ENCODE peak calls at places on chromosomes 7 and 10, in six cellular contexts. D, E, U, F, W and A are unnamed samples.

GRCh38 chr10:30270247-30270646 is 78.8 kb downstream of the MTPAP start:
- DNase-seq in F (no peak), E (peak), W (no peak), D (no peak), U (peak), A (no peak)

GRCh38 chr10:121288011-121288410 is 310.2 kb downstream of the FGFR2 start:
- DNase-seq in F (no peak), W (no peak), E (no peak), D (no peak), U (no peak), A (peak)

GRCh38 chr10:58990693-58991092 is 185.8 kb upstream of the PHYHIPL start:
- DNase-seq in E (no peak), F (no peak), U (no peak), W (no peak), D (no peak), A (no peak)

GRCh38 chr10:68154211-68154497 is 44.9 kb downstream of the MYPN start:
- DNase-seq in F (peak), U (peak), W (peak), E (no peak), D (peak), A (no peak)

GRCh38 chr7:116522247-116522646 is 2.6 kb upstream of the CAV1 start:
- DNase-seq in E (peak), W (no peak), U (peak), F (no peak), D (no peak), A (no peak)

GRCh38 chr10:121891103-121891502 is 36.7 kb downstream of the ATE1 start:
- DNase-seq in F (peak), D (no peak), E (no peak), W (no peak), U (no peak), A (no peak)

GRCh38 chr7:68256295-68256694 is 1259.7 kb downstream of the TYW1 start:
- DNase-seq in D (no peak), W (no peak), F (no peak), U (no peak), E (no peak), A (no peak)

GRCh38 chr7:66211429-66211828 is 6.3 kb downstream of the TPST1 start:
- DNase-seq in F (no peak), D (no peak), U (peak), E (no peak), W (no peak), A (no peak)

GRCh38 chr10:55629792-55630490 is 731.1 kb downstream of the ZWINT start:
- DNase-seq in D (peak), F (peak), U (peak), E (peak), W (peak), A (no peak)

GRCh38 chr7:1526271-1526754 is 4.2 kb upstream of the MAFK start:
- DNase-seq in U (peak), F (no peak), W (no peak), D (no peak), E (peak), A (no peak)

GRCh38 chr7:41045556-41046123 is 657.2 kb downstream of the INHBA start:
- DNase-seq in F (peak), E (peak), D (peak), U (no peak), W (no peak), A (no peak)

GRCh38 chr10:26621889-26622681 is 75.4 kb upstream of the PDSS1 start:
- DNase-seq in W (no peak), E (peak), F (peak), U (peak), D (peak), A (no peak)

DNA sequence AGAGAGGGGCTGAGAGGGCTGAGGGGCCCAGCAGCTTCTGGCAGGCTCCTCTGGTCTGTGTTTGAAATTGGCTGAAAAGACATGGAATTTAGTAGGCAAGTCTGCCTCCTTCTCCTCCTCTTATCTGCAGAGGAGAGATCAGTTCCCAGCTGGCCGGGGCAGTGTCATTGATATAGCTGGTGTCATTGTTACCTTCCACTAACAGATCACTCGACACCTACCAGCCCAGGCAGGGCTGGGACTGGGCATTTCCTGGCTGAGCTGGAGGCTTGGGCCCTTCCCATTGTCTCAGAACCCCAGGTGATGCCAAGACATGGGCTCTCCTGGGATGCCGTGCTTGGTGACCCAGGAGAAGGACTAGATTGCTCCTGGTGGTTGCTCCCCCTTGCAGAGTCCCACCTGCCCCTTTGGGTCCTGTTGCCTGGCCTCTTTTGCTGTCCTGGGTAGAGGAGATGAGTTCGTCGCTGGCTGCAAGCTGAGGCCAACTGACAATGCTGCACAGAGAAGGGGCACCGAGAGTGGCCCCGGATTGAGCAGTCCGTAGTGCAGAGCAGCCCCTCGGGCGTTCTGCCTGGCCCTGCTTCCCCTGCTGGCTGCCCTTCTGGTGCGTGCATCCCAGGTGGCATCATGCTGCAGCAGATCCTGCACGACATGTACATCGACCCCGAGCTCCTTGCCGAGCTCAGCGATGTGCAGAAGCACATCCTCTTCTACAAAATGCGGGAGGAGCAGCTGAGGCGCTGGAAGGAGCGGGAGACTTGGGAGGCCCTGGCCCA is at the start of gene SH2D4B:
- DNase-seq in W (no peak), U (no peak), F (peak), D (no peak), E (no peak), A (no peak)
- H3K4me3 ChIP-seq in W (no peak), U (no peak), F (no peak), D (no peak), E (no peak), A (no peak)

DNA sequence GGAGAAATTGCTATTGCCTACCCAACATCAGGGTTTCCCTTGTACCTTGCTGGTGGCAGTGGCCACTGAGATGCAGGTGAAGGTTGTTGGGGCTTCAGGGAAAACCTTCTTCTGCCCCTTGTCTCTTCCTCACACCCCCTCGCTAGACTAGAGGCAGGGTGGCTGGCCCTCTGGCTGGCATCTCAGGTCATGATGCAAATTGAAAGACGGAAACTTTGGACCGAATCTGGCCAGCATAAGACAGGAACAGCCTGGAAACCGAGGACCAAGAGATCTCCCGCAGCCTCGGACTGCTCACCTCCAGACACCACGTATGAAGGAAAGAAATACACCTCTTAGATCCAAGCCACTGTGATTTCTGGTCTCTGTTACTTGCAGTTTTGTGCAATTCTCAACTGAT is 2.9 kb downstream of the SVOPL start:
- DNase-seq in D (no peak), E (no peak), W (no peak), F (no peak), U (no peak), A (no peak)
- TF ChIP-seq CTCF in D (no peak), E (no peak), W (no peak), F (no peak), U (no peak), A (no peak)

DNA sequence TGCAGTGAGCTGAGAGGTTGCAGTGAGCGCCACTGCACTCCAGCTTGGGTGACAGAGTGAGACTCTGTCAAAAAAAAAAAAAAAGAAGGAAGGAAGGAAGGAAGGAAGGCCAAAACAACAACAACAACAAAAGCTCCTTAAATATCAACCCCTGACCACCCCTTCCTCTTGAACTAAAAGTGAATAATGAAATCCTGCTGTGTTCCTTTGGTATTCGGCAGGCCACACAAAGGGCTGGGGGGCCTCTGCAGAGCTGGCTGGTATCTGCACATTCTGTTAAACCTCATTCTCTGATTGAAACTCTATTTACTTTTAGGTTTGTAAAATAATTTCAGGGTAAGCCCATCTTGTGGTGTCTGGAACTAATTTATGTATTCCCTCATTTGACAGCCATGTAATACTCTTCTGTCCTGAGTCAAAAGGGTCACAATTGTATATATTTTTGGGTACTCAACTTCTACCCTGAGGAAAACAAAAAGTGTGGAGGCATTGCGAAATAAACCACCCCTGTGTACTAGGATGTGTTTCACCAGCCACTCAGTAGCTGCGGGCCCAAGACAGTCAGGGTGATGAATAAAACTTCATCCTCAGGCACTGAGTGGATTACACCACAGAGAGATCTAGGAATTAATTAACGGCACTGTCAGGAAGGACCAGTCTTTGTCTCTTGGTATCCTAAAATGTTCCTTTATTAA is 446.4 kb upstream of the PFKP start:
- DNase-seq in E (no peak), W (no peak), F (peak), D (no peak), U (no peak), A (no peak)
- H3K4me3 ChIP-seq in E (no peak), W (no peak), F (no peak), D (no peak), U (no peak), A (no peak)

GRCh38 chr10:61284222-61284890 is 168.8 kb downstream of the TMEM26 start:
- DNase-seq in W (peak), E (peak), F (peak), D (no peak), U (peak), A (no peak)
- TF ChIP-seq CTCF in W (peak), E (peak), F (peak), D (peak), U (peak), A (no peak)

DNA sequence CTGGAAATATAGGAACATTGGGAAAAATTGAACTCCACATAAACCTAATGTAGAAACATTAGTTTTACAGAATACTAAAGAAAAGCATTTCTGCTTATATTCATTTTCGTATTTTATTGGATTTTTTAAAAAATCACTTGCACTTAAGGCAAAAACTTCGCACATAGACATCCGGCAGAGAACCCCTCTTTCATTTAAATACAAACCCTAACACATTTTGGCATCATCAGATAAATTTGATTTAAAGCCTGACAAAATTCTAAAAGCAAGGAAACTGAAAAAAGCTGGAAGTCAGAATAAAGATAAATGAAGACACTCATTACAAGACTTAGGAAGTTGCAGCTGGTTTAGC is 396 bp upstream of the EXOC4 start:
- DNase-seq in W (no peak), E (no peak), F (no peak), U (no peak), D (no peak), A (no peak)
- H3K4me3 ChIP-seq in W (no peak), E (peak), F (peak), U (no peak), D (no peak), A (no peak)

GRCh38 chr7:86926732-86927131 is 132.7 kb downstream of the ELAPOR2 start:
- DNase-seq in U (peak), W (no peak), F (peak), D (peak), E (peak), A (no peak)
- TF ChIP-seq CTCF in U (peak), W (peak), F (peak), D (peak), E (peak), A (peak)

DNA sequence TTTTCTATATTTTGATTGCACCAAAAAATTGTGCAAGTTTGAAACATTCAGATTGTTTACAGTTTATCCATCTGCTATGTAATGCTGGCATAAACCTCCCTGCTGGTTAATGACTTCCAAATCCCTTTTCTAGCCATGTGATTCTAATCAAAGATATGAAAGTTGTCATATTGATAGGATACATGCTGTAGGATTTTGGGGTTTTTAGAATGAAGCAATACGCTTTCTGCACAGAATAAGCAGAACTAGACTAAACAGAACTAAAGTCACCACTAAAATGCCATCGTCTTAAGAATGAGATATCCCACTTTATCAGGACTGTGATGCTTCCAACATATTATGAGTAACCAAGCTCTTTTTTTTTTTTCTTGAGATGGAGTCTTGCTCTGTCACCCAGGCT is 851 bp downstream of the SSMEM1 start:
- DNase-seq in D (no peak), E (no peak), U (no peak), F (no peak), W (no peak), A (no peak)
- H3K4me3 ChIP-seq in D (no peak), E (no peak), U (no peak), F (no peak), W (no peak), A (no peak)

GRCh38 chr10:31359979-31360378 is 41.0 kb downstream of the ZEB1 start:
- DNase-seq in E (peak), W (no peak), F (no peak), D (no peak), U (no peak), A (no peak)
- TF ChIP-seq CTCF in E (no peak), W (no peak), F (no peak), D (no peak), U (no peak), A (no peak)

GRCh38 chr10:50395279-50395678 is 144.0 kb upstream of the ASAH2 start:
- DNase-seq in D (peak), U (peak), W (no peak), F (no peak), E (peak), A (peak)
- H3K4me3 ChIP-seq in D (no peak), U (no peak), W (no peak), F (no peak), E (no peak), A (no peak)